ENCODE peak calls at places on chromosomes 7 and 10, in four cellular contexts. A is H9, X is H1, Z is mesendoderm. O is an unnamed sample.

GRCh38 chr10:92420554-92421275 is 129.7 kb downstream of the MARCHF5 start:
- DNase-seq in A (peak), X (no peak), Z (no peak), O (no peak)

GRCh38 chr10:133618851-133619250 is 7.7 kb downstream of the FRG2B start:
- DNase-seq in Z (no peak), A (no peak), X (no peak), O (no peak)

GRCh38 chr7:107446988-107447387 is 22.9 kb upstream of the GPR22 start:
- DNase-seq in X (no peak), Z (no peak), A (no peak), O (peak)

GRCh38 chr7:43044521-43044920 is 67.9 kb upstream of the HECW1 start:
- DNase-seq in Z (no peak), X (no peak), A (no peak), O (no peak)

GRCh38 chr10:71713135-71714040 is 6.2 kb downstream of the C10orf105 start:
- DNase-seq in A (no peak), Z (peak), X (no peak), O (peak)

GRCh38 chr10:132848951-132849545 is 63.1 kb upstream of the NKX6-2 start:
- DNase-seq in X (no peak), A (peak), Z (no peak), O (no peak)

GRCh38 chr7:40885503-40885902 is 750.7 kb downstream of the SUGCT start:
- DNase-seq in X (no peak), A (no peak), Z (no peak), O (peak)

GRCh38 chr7:84331665-84332064 is 137.1 kb upstream of the SEMA3A start:
- DNase-seq in Z (no peak), A (no peak), X (no peak), O (peak)

GRCh38 chr7:106369349-106369748 is 84.6 kb upstream of the NAMPT start:
- DNase-seq in X (no peak), A (no peak), Z (peak), O (peak)

GRCh38 chr7:425794-426188 is 93.9 kb downstream of the PDGFA start:
- DNase-seq in X (no peak), Z (no peak), A (no peak), O (no peak)
- H2BK15ac ChIP-seq in X (peak), Z (no peak), A (no peak), O (no peak)

GRCh38 chr7:151025924-151026671 is 1.8 kb upstream of the ATG9B start:
- DNase-seq in Z (peak), A (no peak), X (no peak), O (peak)

GRCh38 chr7:151020231-151020630 is 4.1 kb downstream of the ATG9B start:
- DNase-seq in A (peak), X (no peak), Z (peak), O (no peak)

GRCh38 chr7:151023211-151023610 is 1.1 kb downstream of the ATG9B start:
- DNase-seq in A (no peak), X (no peak), Z (no peak), O (no peak)

GRCh38 chr7:151028131-151028947 is at the start of gene ABCB8:
- DNase-seq in A (peak), X (peak), Z (peak), O (peak)

GRCh38 chr7:151024435-151025056 is at the start of gene ATG9B:
- DNase-seq in A (no peak), Z (peak), X (no peak), O (no peak)
- H2BK15ac ChIP-seq in A (no peak), Z (no peak), X (peak), O (no peak)

DNA sequence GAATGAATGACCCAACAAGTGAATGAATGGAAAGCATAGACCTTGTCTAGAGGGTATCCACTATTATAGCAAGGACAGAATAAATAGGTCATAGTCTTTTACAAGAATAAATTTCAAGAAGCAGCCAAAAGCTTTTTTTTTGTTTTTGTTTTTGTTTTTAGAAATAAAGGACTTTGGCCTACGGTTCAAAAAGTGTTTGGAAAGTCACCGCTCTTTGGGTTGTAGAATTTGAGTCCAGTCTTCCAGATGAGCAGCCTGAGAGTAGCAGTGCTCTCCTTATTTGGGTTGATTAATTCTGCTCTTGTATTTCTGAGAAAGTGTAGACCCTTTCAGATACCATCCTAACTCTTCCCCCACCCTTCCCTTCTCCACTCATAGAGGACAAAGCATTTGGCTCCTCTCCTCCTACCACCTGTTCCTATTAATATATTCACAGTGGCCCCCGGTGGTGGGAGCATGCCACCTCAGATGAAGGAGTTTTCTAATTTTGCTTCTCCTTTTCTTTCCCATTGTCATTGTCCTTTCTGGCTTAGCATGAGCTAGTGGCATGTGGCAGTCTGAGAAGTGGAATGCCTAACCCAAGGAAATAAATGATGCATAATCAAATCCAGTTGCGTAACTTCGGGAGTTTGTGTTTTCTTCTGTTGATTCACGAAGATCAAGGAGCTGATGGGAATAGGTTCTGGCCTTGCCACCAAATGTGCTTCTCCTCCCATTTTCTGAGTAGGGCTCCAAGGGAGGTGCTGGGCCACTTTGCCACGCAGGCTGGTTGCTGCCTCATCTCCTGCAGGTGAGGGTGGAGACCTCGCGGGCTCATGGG is 114.7 kb downstream of the CHN2 start:
- DNase-seq in Z (peak), X (no peak), A (no peak), O (no peak)
- H2BK15ac ChIP-seq in Z (no peak), X (peak), A (no peak), O (no peak)

DNA sequence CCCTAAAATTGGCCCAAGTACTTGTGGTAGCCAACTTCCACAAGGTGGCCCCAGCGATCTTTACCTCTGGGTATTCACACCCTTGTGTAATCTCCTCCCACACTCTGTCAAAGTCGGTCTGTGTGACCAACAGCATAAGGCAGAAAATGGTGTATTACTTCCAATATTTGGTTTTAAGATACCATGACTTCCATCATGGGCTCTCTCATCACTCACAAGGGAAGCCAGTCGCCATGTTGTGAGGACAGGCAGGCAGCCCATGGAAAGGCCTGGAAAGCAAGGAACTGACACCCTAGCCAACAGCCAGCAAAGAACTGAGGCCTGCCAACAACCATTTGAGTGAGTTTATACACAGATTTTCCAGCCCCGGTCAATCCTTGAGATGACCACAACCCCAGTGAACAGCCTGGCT is 91.0 kb upstream of the KMT2E start:
- DNase-seq in A (peak), Z (peak), X (peak), O (peak)
- H2BK15ac ChIP-seq in A (no peak), Z (no peak), X (peak), O (peak)

DNA sequence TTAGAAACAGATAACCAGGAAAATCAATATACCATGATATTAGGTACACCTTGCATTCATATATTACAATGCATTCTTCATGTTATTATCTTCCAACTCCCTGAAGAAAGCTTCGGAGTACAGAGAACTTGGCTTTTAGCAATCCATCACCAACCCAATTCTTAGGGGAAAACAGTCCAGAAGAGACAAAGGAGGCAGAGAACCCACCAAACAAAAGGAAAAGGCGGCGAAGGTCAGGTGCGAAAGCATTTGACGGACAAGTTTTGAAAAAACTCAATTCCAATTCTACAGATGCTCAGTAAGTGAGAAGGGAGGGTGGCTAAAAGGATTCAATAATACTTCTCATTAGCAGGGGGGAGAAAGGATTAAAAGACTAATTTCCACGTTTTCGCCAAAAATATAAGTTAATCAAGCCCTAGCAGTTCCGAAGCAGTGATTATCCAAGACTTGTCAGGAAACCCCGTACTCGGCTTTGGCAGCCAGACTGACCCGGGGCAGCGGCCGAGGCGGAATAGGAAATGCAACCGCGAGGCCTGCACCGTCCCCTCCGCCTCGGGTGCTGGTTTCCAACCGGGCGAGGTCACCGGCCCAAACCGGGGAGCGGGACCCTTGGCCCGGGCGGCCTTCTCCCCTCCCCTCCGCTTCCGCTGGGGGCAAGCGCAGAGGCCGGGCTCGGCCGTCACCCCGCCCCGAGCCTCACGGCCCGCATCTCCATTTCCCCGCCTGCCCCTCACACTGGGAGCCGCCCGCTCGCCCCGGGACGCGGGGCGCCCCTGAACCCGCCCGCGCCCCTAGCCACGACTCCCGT is 747 bp downstream of the GDI2 start:
- DNase-seq in X (no peak), A (no peak), Z (peak), O (no peak)
- H2BK15ac ChIP-seq in X (no peak), A (no peak), Z (no peak), O (no peak)